ENCODE peak calls at places on chromosome 9, in four cellular contexts. P is IMR-90, C is neuronal stem cell, S is mesendoderm. Z is an unnamed sample.

GRCh38 chr9:136983167-136983566 is 374 bp downstream of the LCNL1 start:
- DNase-seq in P (no peak), C (no peak), S (no peak), Z (no peak)

GRCh38 chr9:132006657-132007370 is 72.9 kb downstream of the MED27 start:
- DNase-seq in P (peak; percentile 72), C (no peak), S (peak; percentile 81), Z (peak; percentile 44)

GRCh38 chr9:112065781-112066606 is 109.1 kb downstream of the SUSD1 start:
- DNase-seq in P (peak; percentile 94), C (no peak), S (peak; percentile 97), Z (peak; percentile 89)

GRCh38 chr9:35349287-35349990 is 140.5 kb upstream of the RUSC2 start:
- DNase-seq in P (peak; percentile 35), C (no peak), S (no peak), Z (no peak)

GRCh38 chr9:21141427-21141882 is at the start of gene IFNW1:
- DNase-seq in P (no peak), C (no peak), S (peak; percentile 27), Z (no peak)

GRCh38 chr9:74742792-74743389 is 144.8 kb downstream of the TRPM6 start:
- DNase-seq in P (peak; percentile 24), C (peak; percentile 38), S (peak; percentile 36), Z (peak; percentile 30)

GRCh38 chr9:76216161-76216649 is 178.0 kb downstream of the RFK start:
- DNase-seq in P (peak; percentile 98), C (no peak), S (no peak), Z (peak; percentile 95)

GRCh38 chr9:128550770-128551651 is 1.4 kb upstream of the SPTAN1 start:
- DNase-seq in P (peak; percentile 24), C (no peak), S (peak; percentile 51), Z (peak; percentile 68)

GRCh38 chr9:85200726-85201402 is 531.3 kb downstream of the NTRK2 start:
- DNase-seq in P (no peak), C (no peak), S (no peak), Z (no peak)

GRCh38 chr9:133509179-133510083 is 15.3 kb downstream of the MYMK start:
- DNase-seq in P (no peak), C (no peak), S (peak; percentile 93), Z (peak; percentile 27)

GRCh38 chr9:38149647-38150046 is 80.6 kb upstream of the SHB start:
- DNase-seq in P (no peak), C (no peak), S (no peak), Z (no peak)

GRCh38 chr9:122325124-122325523 is 45.7 kb upstream of the PTGS1 start:
- DNase-seq in P (peak; percentile 52), C (no peak), S (no peak), Z (peak; percentile 52)

GRCh38 chr9:134181648-134182034 is 17.3 kb upstream of the RNU6ATAC start:
- DNase-seq in P (no peak), C (no peak), S (no peak), Z (no peak)

GRCh38 chr9:89549031-89549644 is 51.2 kb upstream of the SEMA4D start:
- DNase-seq in P (peak; percentile 59), C (peak; percentile 44), S (peak; percentile 66), Z (peak; percentile 69)

GRCh38 chr9:129822825-129823162 is 1.1 kb downstream of the TOR1A start:
- DNase-seq in P (no peak), C (no peak), S (no peak), Z (peak; percentile 68)

GRCh38 chr9:136080716-136081112 is 14.4 kb downstream of the NACC2 start:
- DNase-seq in P (no peak), C (no peak), S (no peak), Z (no peak)

GRCh38 chr9:1732670-1733069 is 282.5 kb upstream of the SMARCA2 start:
- DNase-seq in P (no peak), C (no peak), S (no peak), Z (no peak)

GRCh38 chr9:12884736-12885395 is 110.0 kb downstream of the LURAP1L start:
- DNase-seq in P (peak; percentile 88), C (no peak), S (peak; percentile 58), Z (peak; percentile 71)

GRCh38 chr9:117545846-117546245 is 131.0 kb upstream of the ASTN2 start:
- DNase-seq in P (no peak), C (no peak), S (no peak), Z (no peak)

GRCh38 chr9:89740722-89741121 is 135.9 kb downstream of the GADD45G start:
- DNase-seq in P (no peak), C (no peak), S (no peak), Z (no peak)

GRCh38 chr9:80664327-80665210 is 1024.8 kb downstream of the TLE1 start:
- DNase-seq in P (peak; percentile 21), C (no peak), S (peak; percentile 35), Z (peak; percentile 33)

GRCh38 chr9:93673844-93674334 is 97.5 kb downstream of the PHF2 start:
- DNase-seq in P (no peak), C (no peak), S (no peak), Z (peak; percentile 6)

GRCh38 chr9:130935660-130936271 is 3.3 kb downstream of the FIBCD1 start:
- DNase-seq in P (peak; percentile 61), C (no peak), S (no peak), Z (peak; percentile 29)

GRCh38 chr9:99851028-99851822 is 29.5 kb downstream of the NR4A3 start:
- DNase-seq in P (no peak), C (no peak), S (no peak), Z (no peak)

GRCh38 chr9:132622144-132622543 is 39.7 kb downstream of the BARHL1 start:
- DNase-seq in P (peak; percentile 58), C (no peak), S (no peak), Z (peak; percentile 83)

GRCh38 chr9:89639367-89639795 is 34.6 kb downstream of the GADD45G start:
- DNase-seq in P (no peak), C (no peak), S (no peak), Z (no peak)

GRCh38 chr9:91915524-91916266 is 34.3 kb downstream of the ROR2 start:
- DNase-seq in P (no peak), C (no peak), S (peak; percentile 65), Z (no peak)

DNA sequence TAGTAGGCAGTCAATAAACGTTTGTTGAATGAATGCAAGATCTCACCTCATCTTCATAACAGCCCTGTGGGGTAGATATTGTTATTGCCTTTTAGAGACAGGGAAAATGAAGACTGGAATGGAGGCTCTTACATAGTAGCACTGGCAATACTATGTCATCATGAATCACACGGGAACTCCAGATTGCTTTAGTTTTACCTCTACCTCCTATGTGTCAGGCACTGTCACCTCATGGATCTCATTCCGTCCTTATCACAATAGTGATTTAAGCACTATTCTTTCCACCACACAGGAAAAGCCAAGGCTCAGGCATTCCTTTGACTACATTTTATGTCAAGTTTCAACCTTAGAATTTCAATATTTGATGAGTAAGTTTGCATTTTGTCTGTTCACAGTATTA is 2.9 kb upstream of the EPB41L4B start:
- DNase-seq in P (no peak), C (no peak), S (no peak), Z (no peak)
- H2BK15ac ChIP-seq in P (no peak overlapping the region), C (no peak overlapping the region), S (no peak overlapping the region), Z (no peak overlapping the region)

GRCh38 chr9:36905101-36906066 is 128.7 kb downstream of the PAX5 start:
- DNase-seq in P (no peak), C (no peak), S (peak; percentile 73), Z (no peak)
- H2BK15ac ChIP-seq in P (no peak overlapping the region), C (no peak overlapping the region), S (no peak overlapping the region), Z (no peak overlapping the region)

GRCh38 chr9:126650830-126651341 is 37.2 kb downstream of the LMX1B start:
- DNase-seq in P (no peak), C (no peak), S (no peak), Z (no peak)

GRCh38 chr9:126652140-126652558 is 38.4 kb downstream of the LMX1B start:
- DNase-seq in P (no peak), C (no peak), S (peak; percentile 55), Z (no peak)

GRCh38 chr9:126647585-126648110 is 33.9 kb downstream of the LMX1B start:
- DNase-seq in P (no peak), C (no peak), S (no peak), Z (no peak)

GRCh38 chr9:126650404-126650804 is 36.7 kb downstream of the LMX1B start:
- DNase-seq in P (no peak), C (no peak), S (no peak), Z (no peak)

DNA sequence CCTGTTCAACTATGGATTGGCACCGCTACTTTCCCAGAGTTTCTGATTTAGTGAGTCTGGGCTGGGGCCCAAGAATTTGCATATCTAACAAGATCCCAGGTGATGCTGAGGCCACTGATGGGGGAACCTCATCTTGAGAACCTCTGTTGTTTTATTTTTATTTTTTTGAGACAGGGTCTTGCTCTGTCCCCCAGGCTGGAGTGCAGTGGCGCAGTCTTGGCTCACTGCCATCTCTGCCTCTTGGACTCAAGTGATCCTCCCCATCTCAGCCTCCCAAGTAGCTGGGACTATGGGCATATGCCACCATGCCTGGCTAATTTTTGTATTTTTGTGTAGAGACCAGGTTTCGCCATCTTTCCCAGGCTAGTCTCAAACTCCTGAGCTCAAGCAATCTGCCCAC is 35.7 kb downstream of the LMX1B start:
- DNase-seq in P (no peak), C (no peak), S (no peak), Z (no peak)
- H2BK15ac ChIP-seq in P (no peak overlapping the region), C (no peak overlapping the region), S (no peak overlapping the region), Z (no peak overlapping the region)

GRCh38 chr9:95315108-95315746 is 2.3 kb downstream of the FANCC start:
- DNase-seq in P (no peak), C (no peak), S (no peak), Z (no peak)
- H2BK15ac ChIP-seq in P (no peak overlapping the region), C (no peak overlapping the region), S (no peak overlapping the region), Z (no peak overlapping the region)